ENCODE peak calls at places on chromosomes 16 and 17, in four cellular contexts. W, M, J and Q are unnamed samples.

GRCh38 chr17:58329035-58329807 is 626 bp upstream of the TSPOAP1 start:
- DNase-seq in W (no peak), M (no peak), J (no peak), Q (peak)

GRCh38 chr16:56203052-56203451 is 11.8 kb downstream of the GNAO1 start:
- DNase-seq in W (no peak), M (no peak), J (no peak), Q (no peak)

GRCh38 chr16:59634951-59635350 is 900.8 kb upstream of the GOT2 start:
- DNase-seq in W (no peak), M (no peak), J (no peak), Q (no peak)

GRCh38 chr17:77959216-77959925 is 868 bp downstream of the TNRC6C start:
- DNase-seq in W (no peak), M (no peak), J (no peak), Q (no peak)

GRCh38 chr16:12578001-12578400 is 225.7 kb downstream of the CPPED1 start:
- DNase-seq in W (no peak), M (no peak), J (no peak), Q (no peak)

GRCh38 chr17:77145635-77146632 is 5.2 kb downstream of the SEC14L1 start:
- DNase-seq in W (peak), M (peak), J (peak), Q (peak)

GRCh38 chr16:48353565-48354163 is 31.5 kb downstream of the SIAH1 start:
- DNase-seq in W (no peak), M (no peak), J (peak), Q (no peak)

GRCh38 chr17:41885733-41886132 is 20.5 kb upstream of the KLHL11 start:
- DNase-seq in W (no peak), M (no peak), J (no peak), Q (no peak)

GRCh38 chr16:80404847-80405246 is 135.9 kb upstream of the DYNLRB2 start:
- DNase-seq in W (no peak), M (no peak), J (no peak), Q (no peak)

GRCh38 chr16:52494621-52495020 is 52.3 kb downstream of the TOX3 start:
- DNase-seq in W (no peak), M (no peak), J (no peak), Q (no peak)

GRCh38 chr16:12201216-12201615 is 224.7 kb downstream of the SNX29 start:
- DNase-seq in W (no peak), M (no peak), J (no peak), Q (no peak)

GRCh38 chr17:8453326-8453725 is 17.6 kb downstream of the NDEL1 start:
- DNase-seq in W (no peak), M (no peak), J (no peak), Q (no peak)

GRCh38 chr17:65593870-65594584 is 32.6 kb upstream of the AXIN2 start:
- DNase-seq in W (no peak), M (no peak), J (no peak), Q (no peak)

GRCh38 chr17:57440522-57441269 is 184.4 kb downstream of the MSI2 start:
- DNase-seq in W (peak), M (peak), J (peak), Q (peak)

GRCh38 chr17:33732116-33732515 is 439.0 kb upstream of the ASIC2 start:
- DNase-seq in W (no peak), M (no peak), J (no peak), Q (no peak)

GRCh38 chr17:29005936-29006438 is at the start of gene SEZ6:
- DNase-seq in W (no peak), M (no peak), J (peak), Q (peak)

GRCh38 chr17:45190503-45191282 is 29.0 kb downstream of the HEXIM2 start:
- DNase-seq in W (no peak), M (no peak), J (no peak), Q (no peak)

GRCh38 chr16:27304102-27304501 is 9.7 kb upstream of the IL4R start:
- DNase-seq in W (no peak), M (no peak), J (no peak), Q (no peak)

GRCh38 chr17:181213-182163 is at the start of gene DOC2B:
- DNase-seq in W (no peak), M (no peak), J (peak), Q (peak)

GRCh38 chr16:73196670-73197069 is 148.7 kb upstream of the ZFHX3 start:
- DNase-seq in W (no peak), M (peak), J (peak), Q (peak)

GRCh38 chr16:84095466-84095865 is 21.3 kb downstream of the MBTPS1 start:
- DNase-seq in W (no peak), M (no peak), J (no peak), Q (no peak)

GRCh38 chr16:12612598-12613101 is 191.0 kb downstream of the CPPED1 start:
- DNase-seq in W (peak), M (no peak), J (peak), Q (no peak)

GRCh38 chr17:39244016-39244599 is 18.4 kb upstream of the STAC2 start:
- DNase-seq in W (no peak), M (no peak), J (no peak), Q (no peak)

GRCh38 chr16:82652826-82653225 is 26.1 kb downstream of the CDH13 start:
- DNase-seq in W (no peak), M (no peak), J (no peak), Q (no peak)
- H3K27ac ChIP-seq in W (no peak), M (no peak), J (peak), Q (no peak)

GRCh38 chr17:51029568-51030463 is 90.9 kb downstream of the SPAG9 start:
- DNase-seq in W (no peak), M (no peak), J (no peak), Q (no peak)
- TF ChIP-seq CTCF in W (no peak), M (no peak), J (no peak), Q (no peak)

GRCh38 chr17:14774774-14775173 is 473.9 kb downstream of the HS3ST3B1 start:
- DNase-seq in W (no peak), M (no peak), J (no peak), Q (no peak)

GRCh38 chr17:14776791-14777190 is 475.9 kb downstream of the HS3ST3B1 start:
- DNase-seq in W (no peak), M (no peak), J (peak), Q (no peak)

GRCh38 chr17:14772776-14773175 is 471.9 kb downstream of the HS3ST3B1 start:
- DNase-seq in W (no peak), M (no peak), J (no peak), Q (no peak)

GRCh38 chr17:14779236-14779635 is 478.4 kb downstream of the HS3ST3B1 start:
- DNase-seq in W (no peak), M (no peak), J (peak), Q (no peak)

GRCh38 chr17:14775761-14776492 is 475.0 kb downstream of the HS3ST3B1 start:
- DNase-seq in W (no peak), M (no peak), J (no peak), Q (no peak)
- H3K27ac ChIP-seq in W (no peak), M (no peak), J (no peak), Q (no peak)

GRCh38 chr17:73348824-73349095 is 37.0 kb upstream of the CDC42EP4 start:
- DNase-seq in W (no peak), M (no peak), J (no peak), Q (no peak)

GRCh38 chr17:73349138-73349537 is 37.3 kb upstream of the CDC42EP4 start:
- DNase-seq in W (no peak), M (no peak), J (no peak), Q (peak)

GRCh38 chr17:73349647-73350046 is 37.8 kb upstream of the CDC42EP4 start:
- DNase-seq in W (no peak), M (no peak), J (no peak), Q (no peak)

GRCh38 chr17:73347355-73347754 is 35.6 kb upstream of the CDC42EP4 start:
- DNase-seq in W (no peak), M (no peak), J (no peak), Q (no peak)

GRCh38 chr17:73348018-73348823 is 36.4 kb upstream of the CDC42EP4 start:
- DNase-seq in W (no peak), M (no peak), J (no peak), Q (no peak)
- TF ChIP-seq CTCF in W (no peak), M (no peak), J (no peak), Q (no peak)